ENCODE peak calls at places on chromosome 11, in five cellular contexts. One of them, this sample, is unnamed. For H3K4me1, the result is how much of the 10 kb centered on the place peaks cover.

GRCh38 chr11:34513674-34513995 is at the start of gene ELF5:
- DNase-seq in endodermal cell: no peak
- DNase-seq in psoas muscle: no peak
- DNase-seq in kidney: no peak
- DNase-seq in endothelial cell of umbilical vein: no peak
- DNase-seq in this sample: no peak

GRCh38 chr11:66951135-66951534 is 7.0 kb downstream of the PC start:
- DNase-seq in endodermal cell: peak
- DNase-seq in kidney: no peak
- DNase-seq in endothelial cell of umbilical vein: no peak
- DNase-seq in psoas muscle: no peak
- DNase-seq in this sample: no peak

GRCh38 chr11:27201454-27202302 is 161.1 kb downstream of the BBOX1 start:
- DNase-seq in psoas muscle: peak
- DNase-seq in kidney: peak
- DNase-seq in endothelial cell of umbilical vein: no peak
- DNase-seq in endodermal cell: peak
- DNase-seq in this sample: no peak

GRCh38 chr11:48005878-48006277 is 25.5 kb downstream of the PTPRJ start:
- DNase-seq in psoas muscle: no peak
- DNase-seq in endodermal cell: peak
- DNase-seq in kidney: no peak
- DNase-seq in endothelial cell of umbilical vein: no peak
- DNase-seq in this sample: no peak

GRCh38 chr11:88414385-88414861 is 76.9 kb upstream of the CTSC start:
- DNase-seq in endothelial cell of umbilical vein: peak
- DNase-seq in endodermal cell: no peak
- DNase-seq in kidney: no peak
- DNase-seq in psoas muscle: no peak
- DNase-seq in this sample: peak

GRCh38 chr11:125123194-125123946 is 11.9 kb upstream of the TMEM218 start:
- DNase-seq in endothelial cell of umbilical vein: no peak
- DNase-seq in kidney: no peak
- DNase-seq in endodermal cell: no peak
- DNase-seq in psoas muscle: no peak
- DNase-seq in this sample: no peak

GRCh38 chr11:113577356-113578163 is 102.4 kb upstream of the DRD2 start:
- DNase-seq in endodermal cell: peak
- DNase-seq in psoas muscle: no peak
- DNase-seq in kidney: peak
- DNase-seq in endothelial cell of umbilical vein: no peak
- DNase-seq in this sample: no peak

GRCh38 chr11:35526370-35526792 is 965 bp upstream of the PAMR1 start:
- DNase-seq in endothelial cell of umbilical vein: no peak
- DNase-seq in endodermal cell: peak
- DNase-seq in psoas muscle: no peak
- DNase-seq in kidney: no peak
- DNase-seq in this sample: no peak

GRCh38 chr11:66981976-66982578 is 7.0 kb downstream of the C11orf86 start:
- DNase-seq in endodermal cell: no peak
- DNase-seq in endothelial cell of umbilical vein: peak
- DNase-seq in kidney: peak
- DNase-seq in psoas muscle: peak
- DNase-seq in this sample: no peak

GRCh38 chr11:6576471-6577373 is 26.7 kb downstream of the RRP8 start:
- DNase-seq in kidney: no peak
- DNase-seq in endothelial cell of umbilical vein: peak
- DNase-seq in psoas muscle: no peak
- DNase-seq in endodermal cell: no peak
- DNase-seq in this sample: no peak

GRCh38 chr11:112525270-112525669 is 264.6 kb upstream of the PLET1 start:
- DNase-seq in psoas muscle: peak
- DNase-seq in endodermal cell: peak
- DNase-seq in endothelial cell of umbilical vein: no peak
- DNase-seq in kidney: no peak
- DNase-seq in this sample: no peak

GRCh38 chr11:134497586-134497985 is 85.5 kb upstream of the B3GAT1 start:
- DNase-seq in endodermal cell: peak
- DNase-seq in psoas muscle: no peak
- DNase-seq in kidney: peak
- DNase-seq in endothelial cell of umbilical vein: no peak
- DNase-seq in this sample: no peak

GRCh38 chr11:76588455-76589325 is 81.9 kb downstream of the LRRC32 start:
- DNase-seq in psoas muscle: peak
- DNase-seq in endothelial cell of umbilical vein: peak
- DNase-seq in endodermal cell: peak
- DNase-seq in kidney: peak
- DNase-seq in this sample: no peak

GRCh38 chr11:63870351-63871197 is 31.7 kb downstream of the MARK2 start:
- DNase-seq in endothelial cell of umbilical vein: no peak
- DNase-seq in psoas muscle: no peak
- DNase-seq in endodermal cell: no peak
- DNase-seq in kidney: peak
- DNase-seq in this sample: no peak

GRCh38 chr11:27673979-27674663 is 26.1 kb downstream of the BDNF start:
- DNase-seq in kidney: no peak
- DNase-seq in endothelial cell of umbilical vein: no peak
- DNase-seq in endodermal cell: no peak
- DNase-seq in psoas muscle: no peak
- DNase-seq in this sample: no peak

GRCh38 chr11:132423266-132423665 is 1052.9 kb downstream of the NTM start:
- DNase-seq in endodermal cell: no peak
- DNase-seq in psoas muscle: no peak
- DNase-seq in kidney: no peak
- DNase-seq in endothelial cell of umbilical vein: no peak
- DNase-seq in this sample: no peak

GRCh38 chr11:102669664-102670063 is 35.9 kb downstream of the MMP27 start:
- DNase-seq in endodermal cell: no peak
- DNase-seq in kidney: no peak
- DNase-seq in endothelial cell of umbilical vein: no peak
- DNase-seq in psoas muscle: no peak
- DNase-seq in this sample: no peak

GRCh38 chr11:2880646-2881045 is 4.9 kb downstream of the CDKN1C start:
- DNase-seq in psoas muscle: no peak
- DNase-seq in endothelial cell of umbilical vein: no peak
- DNase-seq in endodermal cell: no peak
- DNase-seq in kidney: no peak
- DNase-seq in this sample: no peak

GRCh38 chr11:64340671-64341335 is 799 bp downstream of the CCDC88B start:
- DNase-seq in endothelial cell of umbilical vein: peak
- DNase-seq in kidney: peak
- DNase-seq in psoas muscle: no peak
- DNase-seq in endodermal cell: peak
- DNase-seq in this sample: peak

GRCh38 chr11:56624661-56625110 is 10.0 kb upstream of the OR5M1 start:
- DNase-seq in psoas muscle: no peak
- DNase-seq in endodermal cell: peak
- DNase-seq in endothelial cell of umbilical vein: no peak
- DNase-seq in kidney: no peak
- DNase-seq in this sample: no peak

GRCh38 chr11:101880208-101880607 is 34.6 kb upstream of the CEP126 start:
- DNase-seq in psoas muscle: no peak
- DNase-seq in endodermal cell: no peak
- DNase-seq in kidney: no peak
- DNase-seq in endothelial cell of umbilical vein: peak
- DNase-seq in this sample: no peak

GRCh38 chr11:2592559-2593392 is 107.0 kb downstream of the KCNQ1OT1 start:
- DNase-seq in endodermal cell: no peak
- DNase-seq in psoas muscle: peak
- DNase-seq in endothelial cell of umbilical vein: no peak
- DNase-seq in kidney: peak
- DNase-seq in this sample: no peak

GRCh38 chr11:12007769-12008737 is at the start of gene DKK3:
- DNase-seq in endothelial cell of umbilical vein: peak
- DNase-seq in psoas muscle: no peak
- DNase-seq in kidney: no peak
- DNase-seq in endodermal cell: peak
- DNase-seq in this sample: no peak

GRCh38 chr11:104823638-104824037 is 74.6 kb downstream of the CASP12 start:
- DNase-seq in endothelial cell of umbilical vein: peak
- DNase-seq in endodermal cell: no peak
- DNase-seq in psoas muscle: no peak
- DNase-seq in kidney: no peak
- DNase-seq in this sample: no peak

GRCh38 chr11:7573558-7574296 is 59.9 kb downstream of the PPFIBP2 start:
- DNase-seq in endothelial cell of umbilical vein: no peak
- DNase-seq in kidney: no peak
- DNase-seq in endodermal cell: peak
- DNase-seq in psoas muscle: no peak
- DNase-seq in this sample: no peak

GRCh38 chr11:76564400-76564799 is 106.1 kb downstream of the LRRC32 start:
- DNase-seq in kidney: no peak
- DNase-seq in endothelial cell of umbilical vein: no peak
- DNase-seq in endodermal cell: no peak
- DNase-seq in psoas muscle: no peak
- DNase-seq in this sample: no peak

GRCh38 chr11:42462558-42463310 is 849.1 kb upstream of the API5 start:
- DNase-seq in psoas muscle: no peak
- DNase-seq in endodermal cell: no peak
- DNase-seq in kidney: no peak
- DNase-seq in endothelial cell of umbilical vein: peak
- DNase-seq in this sample: no peak

GRCh38 chr11:61334434-61335354 is 1.7 kb downstream of the TKFC start:
- DNase-seq in endothelial cell of umbilical vein: no peak
- DNase-seq in endodermal cell: no peak
- DNase-seq in psoas muscle: no peak
- DNase-seq in kidney: no peak
- DNase-seq in this sample: no peak

GRCh38 chr11:130416537-130416896 is 11.9 kb downstream of the ADAMTS8 start:
- DNase-seq in endodermal cell: no peak
- DNase-seq in psoas muscle: no peak
- DNase-seq in kidney: no peak
- DNase-seq in endothelial cell of umbilical vein: no peak
- DNase-seq in this sample: no peak

GRCh38 chr11:19679952-19680823 is 32.4 kb upstream of the NAV2 start:
- DNase-seq in endothelial cell of umbilical vein: peak
- DNase-seq in endodermal cell: peak
- DNase-seq in kidney: peak
- DNase-seq in psoas muscle: peak
- DNase-seq in this sample: no peak

GRCh38 chr11:128451651-128452470 is 135.5 kb downstream of the ETS1 start:
- DNase-seq in endothelial cell of umbilical vein: no peak
- DNase-seq in psoas muscle: peak
- DNase-seq in kidney: peak
- DNase-seq in endodermal cell: no peak
- DNase-seq in this sample: no peak

DNA sequence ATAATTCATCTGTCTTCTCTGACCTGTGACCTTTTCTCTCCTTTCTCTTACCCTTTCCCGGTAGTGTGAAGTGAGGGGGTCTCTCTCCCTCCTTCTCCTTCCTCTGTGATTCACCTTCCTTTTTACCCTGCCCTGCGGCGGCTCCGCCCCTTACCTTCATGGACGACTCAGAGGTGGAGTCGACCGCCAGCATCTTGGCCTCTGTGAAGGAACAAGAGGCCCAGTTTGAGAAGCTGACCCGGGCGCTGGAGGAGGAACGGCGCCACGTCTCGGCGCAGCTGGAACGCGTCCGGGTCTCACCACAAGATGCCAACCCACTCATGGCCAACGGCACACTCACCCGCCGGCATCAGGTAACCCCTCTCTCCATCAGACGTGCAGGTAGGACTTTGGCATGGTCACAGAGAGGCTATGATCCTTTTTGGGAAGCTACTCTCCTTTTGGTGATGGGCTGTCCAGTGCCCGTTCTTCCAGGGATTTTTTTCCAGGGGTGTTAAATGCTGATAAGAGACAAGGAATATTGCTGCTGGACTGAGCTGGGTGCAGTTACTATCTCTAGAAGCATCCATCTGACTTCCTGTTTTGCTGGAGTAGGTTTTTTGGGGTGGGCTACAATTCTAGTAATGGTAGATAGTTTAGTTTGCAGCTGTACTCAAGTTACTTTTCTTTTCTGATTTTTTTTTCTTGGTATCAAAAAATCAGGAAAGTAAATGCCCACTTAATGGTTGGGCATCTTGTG is 29.9 kb downstream of the CTNND1 start:
- DNase-seq in kidney: peak
- DNase-seq in endodermal cell: peak
- DNase-seq in psoas muscle: no peak
- DNase-seq in endothelial cell of umbilical vein: no peak
- DNase-seq in this sample: no peak
- H3K4me1 ChIP-seq in kidney: under half
- H3K4me1 ChIP-seq in endodermal cell: under half
- H3K4me1 ChIP-seq in psoas muscle: under half
- H3K4me1 ChIP-seq in endothelial cell of umbilical vein: under half
- H3K4me1 ChIP-seq in this sample: under half

GRCh38 chr11:21285104-21285503 is 615.7 kb downstream of the NELL1 start:
- DNase-seq in endodermal cell: no peak
- DNase-seq in endothelial cell of umbilical vein: no peak
- DNase-seq in kidney: no peak
- DNase-seq in psoas muscle: no peak
- DNase-seq in this sample: no peak
- H3K4me1 ChIP-seq in endodermal cell: under half
- H3K4me1 ChIP-seq in endothelial cell of umbilical vein: under half
- H3K4me1 ChIP-seq in kidney: under half
- H3K4me1 ChIP-seq in psoas muscle: under half
- H3K4me1 ChIP-seq in this sample: under half

GRCh38 chr11:31264834-31265233 is 104.7 kb downstream of the DCDC1 start:
- DNase-seq in kidney: no peak
- DNase-seq in endothelial cell of umbilical vein: no peak
- DNase-seq in psoas muscle: no peak
- DNase-seq in endodermal cell: no peak
- DNase-seq in this sample: no peak
- H3K4me1 ChIP-seq in kidney: under half
- H3K4me1 ChIP-seq in endothelial cell of umbilical vein: under half
- H3K4me1 ChIP-seq in psoas muscle: under half
- H3K4me1 ChIP-seq in endodermal cell: under half
- H3K4me1 ChIP-seq in this sample: under half

GRCh38 chr11:45208135-45208534 is 61.7 kb downstream of the PRDM11 start:
- DNase-seq in endothelial cell of umbilical vein: no peak
- DNase-seq in psoas muscle: no peak
- DNase-seq in kidney: no peak
- DNase-seq in endodermal cell: no peak
- DNase-seq in this sample: no peak
- H3K4me1 ChIP-seq in endothelial cell of umbilical vein: under half
- H3K4me1 ChIP-seq in psoas muscle: under half
- H3K4me1 ChIP-seq in kidney: under half
- H3K4me1 ChIP-seq in endodermal cell: under half
- H3K4me1 ChIP-seq in this sample: under half

This sample was measured in CD4-positive, alpha-beta memory T cell.